ENCODE peak calls at places on chromosomes 13 and 19, in five cellular contexts. E is neural progenitor cell, N is sigmoid colon, Z is HCT116, D is lower lobe of right lung. C is an unnamed sample. For H3K4me1, the result is how much of the 10 kb centered on the place peaks cover.

GRCh38 chr13:75760182-75760981 is 124.3 kb downstream of the LMO7 start:
- DNase-seq in N (no peak), Z (peak), D (peak), E (no peak), C (peak)

GRCh38 chr13:94433055-94433947 is 46.2 kb downstream of the DCT start:
- DNase-seq in E (peak), Z (no peak), N (no peak), D (no peak), C (peak)

GRCh38 chr13:44274838-44275237 is 98.8 kb upstream of the SERP2 start:
- DNase-seq in Z (no peak), D (no peak), E (no peak), N (no peak), C (no peak)

GRCh38 chr19:29798783-29799182 is 13.0 kb upstream of the CCNE1 start:
- DNase-seq in D (no peak), E (no peak), N (no peak), Z (no peak), C (no peak)

GRCh38 chr13:25911020-25911419 is 140.8 kb downstream of the SHISA2 start:
- DNase-seq in N (no peak), Z (no peak), D (no peak), E (peak), C (no peak)

GRCh38 chr13:75217949-75218348 is 264.0 kb downstream of the TBC1D4 start:
- DNase-seq in N (no peak), Z (no peak), E (peak), D (no peak), C (peak)

GRCh38 chr19:29845576-29846176 is 33.9 kb downstream of the CCNE1 start:
- DNase-seq in N (no peak), Z (no peak), D (no peak), E (peak), C (peak)

GRCh38 chr13:46181799-46182490 is at the start of gene LCP1:
- DNase-seq in D (no peak), Z (no peak), N (no peak), E (no peak), C (peak)

GRCh38 chr13:40115456-40115855 is 460.0 kb downstream of the COG6 start:
- DNase-seq in Z (no peak), E (no peak), N (no peak), D (no peak), C (no peak)

GRCh38 chr19:51777570-51778460 is 16.8 kb downstream of the FPR2 start:
- DNase-seq in Z (peak), D (peak), E (peak), N (peak), C (peak)

GRCh38 chr13:85500716-85501256 is 298.4 kb downstream of the SLITRK6 start:
- DNase-seq in E (no peak), Z (no peak), N (no peak), D (no peak), C (no peak)

GRCh38 chr19:23002690-23003422 is at the start of gene ZNF728:
- DNase-seq in D (peak), E (no peak), Z (no peak), N (peak), C (no peak)

GRCh38 chr13:94339116-94339687 is 140.3 kb downstream of the DCT start:
- DNase-seq in N (no peak), D (no peak), E (no peak), Z (no peak), C (no peak)

GRCh38 chr13:30395192-30396158 is 26.8 kb upstream of the UBE2L5 start:
- DNase-seq in Z (peak), N (peak), D (peak), E (peak), C (peak)

GRCh38 chr19:1410136-1410786 is 2.9 kb downstream of the DAZAP1 start:
- DNase-seq in N (no peak), D (no peak), E (no peak), Z (no peak), C (no peak)
- H3K4me1 ChIP-seq in N (half or more), D (half or more), E (under half), Z (under half), C (under half)

DNA sequence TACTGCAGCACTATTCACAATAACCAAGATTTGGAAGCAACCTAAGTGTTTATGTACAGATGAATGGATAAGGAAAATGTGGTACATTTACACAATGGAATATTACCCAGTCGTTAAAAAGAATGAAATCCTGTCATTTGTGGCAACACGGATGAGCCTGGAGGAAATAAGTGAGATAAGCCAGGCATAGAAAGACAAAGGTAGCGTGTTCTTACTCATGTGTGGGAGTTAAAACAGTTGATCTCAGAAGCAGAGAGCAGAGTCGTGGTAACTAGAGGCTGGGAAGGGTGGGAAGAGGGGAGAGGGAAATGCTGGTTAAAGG is 29.5 kb downstream of the LILRB4 start:
- DNase-seq in D (no peak), Z (no peak), N (no peak), E (no peak), C (no peak)
- H3K4me3 ChIP-seq in D (no peak), Z (no peak), N (no peak), E (no peak), C (no peak)

GRCh38 chr13:99230991-99231390 is 27.2 kb downstream of the GPR18 start:
- DNase-seq in N (no peak), E (no peak), Z (no peak), D (no peak), C (no peak)
- H3K4me1 ChIP-seq in N (under half), E (under half), Z (under half), D (under half), C (under half)

DNA sequence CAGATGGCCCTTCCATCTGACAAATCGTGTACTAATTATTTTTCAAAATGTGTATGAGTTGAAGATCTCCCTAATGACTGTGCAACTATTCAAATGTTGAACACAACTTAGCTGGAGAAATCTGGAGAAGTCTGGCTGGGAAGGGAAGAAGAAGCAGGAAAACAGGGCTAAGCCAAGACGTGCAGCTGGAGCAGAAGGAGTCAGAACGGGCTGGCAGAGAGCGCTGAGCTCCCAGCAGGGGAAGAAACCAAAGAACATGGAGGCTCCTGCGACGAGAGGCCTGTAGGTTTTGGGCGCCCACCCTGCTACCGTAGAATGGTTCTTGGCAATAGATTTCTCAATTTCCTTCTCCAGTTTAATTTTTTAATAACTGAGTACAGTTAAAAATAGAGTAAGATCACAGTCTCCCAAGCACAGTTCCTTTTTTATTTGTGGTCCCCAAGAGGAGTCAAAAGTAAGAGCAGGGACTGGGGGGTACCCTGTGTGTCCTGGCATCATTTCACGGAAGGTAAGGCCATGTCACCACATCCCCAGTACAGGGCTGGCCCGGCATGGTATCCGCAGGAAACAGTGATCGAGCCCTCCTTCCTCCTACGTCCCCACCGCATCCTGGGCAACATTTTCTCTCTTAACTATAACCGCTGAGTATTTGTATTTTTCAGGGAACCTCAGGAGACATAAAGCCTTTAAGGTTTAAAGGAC is 13.4 kb upstream of the LATS2 start:
- DNase-seq in E (no peak), D (no peak), Z (no peak), N (peak), C (no peak)
- H3K4me3 ChIP-seq in E (peak), D (peak), Z (no peak), N (peak), C (no peak)

GRCh38 chr19:41399525-41399924 is 1.9 kb downstream of the BCKDHA start:
- DNase-seq in Z (no peak), E (no peak), D (no peak), N (no peak), C (no peak)
- H3K4me1 ChIP-seq in Z (under half), E (under half), D (under half), N (under half), C (under half)

DNA sequence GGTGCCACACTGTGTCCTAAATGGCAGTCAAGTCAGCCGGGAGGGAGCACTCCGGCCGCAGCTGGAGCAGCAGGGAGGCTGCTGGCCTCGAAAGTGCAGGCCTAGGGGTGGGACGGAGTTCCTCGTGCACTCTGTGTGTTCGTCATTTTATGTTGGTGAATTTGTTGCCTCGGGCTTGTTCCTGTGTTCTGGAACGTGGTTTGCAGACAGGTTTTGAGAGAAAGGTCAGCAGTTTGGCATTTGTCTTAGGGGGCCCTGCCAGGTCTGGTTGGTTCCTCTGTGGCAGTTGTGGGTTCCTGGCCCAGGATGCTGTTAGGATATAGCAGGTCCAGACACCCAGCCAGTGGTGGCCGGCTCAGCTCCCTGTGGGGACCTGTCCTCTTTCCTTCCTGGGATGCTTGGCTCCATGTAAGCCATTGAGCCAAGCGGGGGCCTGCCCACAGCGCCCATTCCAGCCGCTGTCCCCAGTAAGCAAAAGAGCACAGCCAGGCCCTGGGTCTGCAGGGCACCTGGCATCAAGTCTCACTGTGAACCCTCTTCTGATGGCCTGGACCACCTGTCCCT is 30.0 kb downstream of the MPHOSPH8 start:
- DNase-seq in N (no peak), E (no peak), Z (no peak), D (no peak), C (no peak)
- H3K4me3 ChIP-seq in N (no peak), E (no peak), Z (no peak), D (no peak), C (no peak)

GRCh38 chr19:4215807-4216206 is 13.5 kb upstream of the EBI3 start:
- DNase-seq in N (no peak), E (no peak), Z (no peak), D (no peak), C (no peak)
- H3K4me1 ChIP-seq in N (under half), E (under half), Z (under half), D (under half), C (under half)

DNA sequence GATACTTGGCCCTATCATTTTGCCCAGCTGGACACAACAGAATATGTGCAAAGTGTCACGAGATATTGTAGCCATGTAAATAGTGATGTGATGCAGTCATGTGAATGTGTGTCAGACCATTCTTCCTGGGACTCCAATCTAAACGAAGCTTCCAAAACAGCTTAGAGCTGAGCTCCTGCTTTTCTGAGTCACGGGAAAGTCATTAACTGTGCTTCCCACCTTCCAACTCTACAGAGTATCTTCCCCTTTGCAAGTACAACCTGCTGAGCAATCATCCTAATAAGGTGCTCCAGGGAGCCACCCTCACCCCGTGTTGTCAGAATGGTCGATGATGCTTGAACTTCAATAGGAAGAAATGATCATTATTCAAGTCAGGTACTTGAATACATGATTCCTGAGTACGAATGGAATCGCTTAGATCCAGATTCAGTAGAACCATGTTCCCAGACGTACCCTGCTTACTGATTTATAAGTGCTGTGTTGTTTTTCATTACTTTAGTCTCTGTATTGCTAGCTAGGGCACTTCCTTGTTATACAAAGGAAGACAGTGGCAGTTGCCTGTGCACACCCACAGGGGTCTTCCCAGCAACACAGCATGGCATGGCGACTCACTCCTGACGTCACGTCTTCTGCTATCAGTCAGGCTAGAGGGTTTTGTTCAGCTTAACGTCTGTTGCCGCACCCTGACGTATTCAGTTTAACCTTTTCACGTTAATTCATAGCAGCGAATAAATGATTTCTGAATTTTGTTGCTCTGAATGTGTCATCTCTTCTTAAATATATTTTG is 294.9 kb downstream of the MYO16 start:
- DNase-seq in D (no peak), E (no peak), Z (no peak), N (no peak), C (no peak)
- H3K4me3 ChIP-seq in D (no peak), E (no peak), Z (no peak), N (no peak), C (no peak)

GRCh38 chr19:13015361-13016231 is 20.3 kb downstream of the NFIX start:
- DNase-seq in E (peak), Z (no peak), D (no peak), N (no peak), C (no peak)

GRCh38 chr19:13016628-13017305 is 21.5 kb downstream of the NFIX start:
- DNase-seq in E (peak), N (no peak), Z (no peak), D (no peak), C (no peak)

GRCh38 chr19:13014921-13015280 is 19.6 kb downstream of the NFIX start:
- DNase-seq in N (no peak), D (no peak), E (no peak), Z (no peak), C (no peak)

GRCh38 chr19:13017306-13018036 is 22.2 kb downstream of the NFIX start:
- DNase-seq in E (no peak), N (no peak), Z (no peak), D (no peak), C (no peak)

DNA sequence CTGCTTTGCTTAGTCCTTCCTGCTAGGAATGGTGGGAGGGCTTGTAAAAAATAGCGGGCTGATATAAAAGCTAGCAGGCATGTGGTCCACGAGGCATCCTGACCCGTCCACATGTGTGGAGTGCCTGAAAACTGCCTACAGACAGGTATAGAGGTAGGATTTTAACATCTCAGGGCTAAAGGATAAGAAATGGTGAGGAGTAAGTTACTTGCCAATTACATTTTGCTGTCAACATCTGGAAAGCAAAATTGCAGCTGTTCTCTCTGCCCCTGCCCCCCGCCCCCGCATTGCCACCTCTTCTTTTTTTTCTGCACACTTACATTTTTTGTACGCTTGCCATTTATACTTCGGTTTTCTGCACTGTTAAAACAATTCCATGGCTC is 21.0 kb downstream of the NFIX start:
- DNase-seq in E (no peak), N (no peak), Z (no peak), D (no peak), C (no peak)
- H3K4me1 ChIP-seq in E (under half), N (half or more), Z (under half), D (half or more), C (under half)

C was measured in Caco-2.